ENCODE peak calls at places on chromosomes 7 and 10, in five cellular contexts. F, Z, D, T and V are unnamed samples.

GRCh38 chr10:68792115-68792514 is 35.2 kb upstream of the STOX1 start:
- DNase-seq in F (peak), Z (no peak), D (no peak), T (peak), V (peak)

GRCh38 chr7:111735661-111736323 is 173.5 kb upstream of the IMMP2L start:
- DNase-seq in F (peak), Z (peak), D (no peak), T (peak), V (peak)

GRCh38 chr10:130357226-130357625 is 221.0 kb downstream of the GLRX3 start:
- DNase-seq in F (no peak), Z (no peak), D (no peak), T (no peak), V (no peak)

GRCh38 chr7:143352506-143353130 is 9.9 kb downstream of the FAM131B start:
- DNase-seq in F (no peak), Z (no peak), D (no peak), T (no peak), V (no peak)

GRCh38 chr7:21579341-21580072 is 36.7 kb downstream of the DNAH11 start:
- DNase-seq in F (no peak), Z (no peak), D (no peak), T (peak), V (no peak)

GRCh38 chr10:90274721-90275468 is 573.5 kb downstream of the KIF20B start:
- DNase-seq in F (peak), Z (no peak), D (no peak), T (no peak), V (peak)

GRCh38 chr7:158348446-158348845 is 239.2 kb downstream of the PTPRN2 start:
- DNase-seq in F (no peak), Z (no peak), D (no peak), T (no peak), V (no peak)

GRCh38 chr7:22156205-22156604 is 200.7 kb downstream of the RAPGEF5 start:
- DNase-seq in F (peak), Z (no peak), D (no peak), T (peak), V (no peak)

GRCh38 chr10:50387736-50388081 is 136.4 kb upstream of the ASAH2 start:
- DNase-seq in F (no peak), Z (no peak), D (no peak), T (no peak), V (no peak)

GRCh38 chr10:44865289-44865671 is 45.9 kb upstream of the TMEM72 start:
- DNase-seq in F (no peak), Z (no peak), D (no peak), T (no peak), V (no peak)

GRCh38 chr10:4081691-4082111 is 296.7 kb upstream of the KLF6 start:
- DNase-seq in F (no peak), Z (no peak), D (no peak), T (no peak), V (peak)

GRCh38 chr7:23544913-23545354 is 13.2 kb upstream of the TRA2A start:
- DNase-seq in F (peak), Z (no peak), D (peak), T (peak), V (peak)

GRCh38 chr10:21173964-21174669 is 277.0 kb upstream of the NEBL start:
- DNase-seq in F (peak), Z (peak), D (no peak), T (no peak), V (peak)

GRCh38 chr7:132381742-132382472 is 194.4 kb downstream of the PLXNA4 start:
- DNase-seq in F (no peak), Z (no peak), D (no peak), T (no peak), V (no peak)

GRCh38 chr10:35136263-35136815 is 9.7 kb downstream of the CREM start:
- DNase-seq in F (no peak), Z (no peak), D (peak), T (no peak), V (no peak)
- H3K4me3 ChIP-seq in F (no peak), Z (no peak), D (peak), T (no peak), V (no peak)

GRCh38 chr10:125035588-125036298 is 93.8 kb downstream of the ZRANB1 start:
- DNase-seq in F (no peak), Z (no peak), D (no peak), T (no peak), V (no peak)

GRCh38 chr10:125037145-125037544 is 95.2 kb downstream of the ZRANB1 start:
- DNase-seq in F (peak), Z (peak), D (no peak), T (peak), V (peak)

GRCh38 chr10:125041856-125042506 is 100.1 kb downstream of the ZRANB1 start:
- DNase-seq in F (peak), Z (no peak), D (no peak), T (no peak), V (no peak)

GRCh38 chr10:125039354-125039769 is 97.4 kb downstream of the ZRANB1 start:
- DNase-seq in F (no peak), Z (no peak), D (no peak), T (no peak), V (no peak)

GRCh38 chr10:125038637-125039036 is 96.7 kb downstream of the ZRANB1 start:
- DNase-seq in F (no peak), Z (no peak), D (no peak), T (no peak), V (no peak)
- TF ChIP-seq CTCF in F (peak), Z (no peak), D (peak), T (peak), V (no peak)

GRCh38 chr10:112213098-112213823 is 29.7 kb upstream of the GPAM start:
- DNase-seq in F (no peak), Z (no peak), D (no peak), T (no peak), V (no peak)

GRCh38 chr10:112208981-112209380 is 25.4 kb upstream of the GPAM start:
- DNase-seq in F (no peak), Z (no peak), D (no peak), T (no peak), V (no peak)

GRCh38 chr10:112208292-112208691 is 24.7 kb upstream of the GPAM start:
- DNase-seq in F (peak), Z (no peak), D (no peak), T (peak), V (no peak)

GRCh38 chr10:112210672-112211071 is 27.1 kb upstream of the GPAM start:
- DNase-seq in F (no peak), Z (no peak), D (no peak), T (no peak), V (no peak)

DNA sequence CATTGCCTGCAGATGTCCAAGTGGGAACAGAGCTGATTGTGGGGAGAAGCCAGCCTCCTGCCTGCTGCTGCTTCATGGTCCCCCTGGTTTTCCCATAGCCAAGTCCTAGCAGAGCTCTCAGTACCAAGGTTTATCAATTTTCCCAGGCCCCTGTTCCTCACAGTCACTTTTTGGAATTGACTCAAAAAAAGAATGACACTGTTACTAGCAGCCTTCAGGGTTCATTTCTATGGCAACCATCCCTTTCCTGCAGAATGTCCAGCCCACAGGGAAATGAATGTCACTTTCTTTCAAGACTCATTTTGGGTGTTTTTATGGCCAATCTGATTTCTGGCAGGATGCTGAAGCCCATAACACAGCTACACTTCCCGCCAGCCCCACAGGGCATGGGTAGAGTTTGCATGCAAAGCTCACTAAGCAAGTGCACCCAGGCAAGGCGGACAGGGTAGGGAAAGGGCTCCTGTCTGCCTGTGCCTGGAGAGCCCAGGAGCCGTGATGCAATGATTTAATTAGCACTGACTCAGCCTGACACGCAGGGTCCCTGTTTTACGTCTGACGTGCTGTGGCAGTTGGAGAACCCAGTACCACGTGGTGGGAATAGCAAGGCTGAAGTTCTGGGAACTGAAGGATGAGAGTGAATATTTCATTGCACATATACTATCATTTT is 26.1 kb upstream of the GPAM start:
- DNase-seq in F (no peak), Z (peak), D (no peak), T (no peak), V (peak)
- H3K4me3 ChIP-seq in F (no peak), Z (no peak), D (no peak), T (no peak), V (no peak)

GRCh38 chr7:139451638-139452037 is 31.8 kb downstream of the KLRG2 start:
- DNase-seq in F (peak), Z (no peak), D (no peak), T (peak), V (peak)

GRCh38 chr7:139455789-139456188 is 27.7 kb downstream of the KLRG2 start:
- DNase-seq in F (no peak), Z (no peak), D (no peak), T (no peak), V (no peak)

GRCh38 chr7:139450851-139451250 is 32.6 kb downstream of the KLRG2 start:
- DNase-seq in F (no peak), Z (no peak), D (no peak), T (no peak), V (no peak)

GRCh38 chr7:139453673-139454321 is 29.7 kb downstream of the KLRG2 start:
- DNase-seq in F (no peak), Z (no peak), D (no peak), T (no peak), V (no peak)

GRCh38 chr7:139452948-139453672 is 30.4 kb downstream of the KLRG2 start:
- DNase-seq in F (no peak), Z (no peak), D (no peak), T (peak), V (peak)
- TF ChIP-seq CTCF in F (peak), Z (no peak), D (no peak), T (peak), V (peak)